ENCODE peak calls at places on chromosomes 6 and 20, in five cellular contexts. P is upper lobe of left lung, K is ovary, U is A549, Q is stomach. V is an unnamed sample.

GRCh38 chr6:111604259-111605099 is 1.2 kb downstream of the TRAF3IP2 start:
- DNase-seq in P (no peak), K (peak; percentile 65), U (no peak), Q (peak; percentile 49), V (peak; percentile 73)

GRCh38 chr20:34083137-34083536 is 28.9 kb downstream of the EIF2S2 start:
- DNase-seq in P (peak; percentile 74), K (peak; percentile 44), U (no peak), Q (peak; percentile 75), V (peak; percentile 67)

GRCh38 chr20:22773326-22773725 is 189.0 kb upstream of the FOXA2 start:
- DNase-seq in P (no peak), K (no peak), U (no peak), Q (no peak), V (no peak)

GRCh38 chr20:33338465-33339258 is 55.6 kb downstream of the BPIFB1 start:
- DNase-seq in P (no peak), K (no peak), U (no peak), Q (no peak), V (no peak)

GRCh38 chr6:14455942-14456648 is 338.5 kb downstream of the CD83 start:
- DNase-seq in P (no peak), K (no peak), U (no peak), Q (no peak), V (no peak)

GRCh38 chr6:92700411-92700810 is 718.9 kb downstream of the EPHA7 start:
- DNase-seq in P (peak; percentile 24), K (no peak), U (no peak), Q (no peak), V (no peak)

GRCh38 chr6:135128268-135128914 is 52.7 kb upstream of the MYB start:
- DNase-seq in P (no peak), K (no peak), U (no peak), Q (no peak), V (no peak)

GRCh38 chr6:26021350-26022165 is 59.0 kb downstream of the TRIM38 start:
- DNase-seq in P (peak; percentile 90), K (peak; percentile 97), U (peak; percentile 87), Q (peak; percentile 93), V (peak; percentile 86)

GRCh38 chr20:61126369-61127195 is 125.5 kb upstream of the CDH4 start:
- DNase-seq in P (no peak), K (no peak), U (no peak), Q (no peak), V (no peak)

GRCh38 chr6:3797231-3798200 is 46.0 kb upstream of the PXDC1 start:
- DNase-seq in P (no peak), K (no peak), U (peak; percentile 34), Q (no peak), V (no peak)

GRCh38 chr6:53300656-53301551 is 47.8 kb downstream of the ELOVL5 start:
- DNase-seq in P (no peak), K (no peak), U (no peak), Q (no peak), V (no peak)

GRCh38 chr20:25389858-25390537 is 637 bp downstream of the ABHD12 start:
- DNase-seq in P (peak; percentile 92), K (peak; percentile 43), U (peak; percentile 31), Q (peak; percentile 41), V (peak; percentile 13)

GRCh38 chr6:69090132-69090531 is 455.1 kb downstream of the ADGRB3 start:
- DNase-seq in P (no peak), K (no peak), U (no peak), Q (no peak), V (no peak)

DNA sequence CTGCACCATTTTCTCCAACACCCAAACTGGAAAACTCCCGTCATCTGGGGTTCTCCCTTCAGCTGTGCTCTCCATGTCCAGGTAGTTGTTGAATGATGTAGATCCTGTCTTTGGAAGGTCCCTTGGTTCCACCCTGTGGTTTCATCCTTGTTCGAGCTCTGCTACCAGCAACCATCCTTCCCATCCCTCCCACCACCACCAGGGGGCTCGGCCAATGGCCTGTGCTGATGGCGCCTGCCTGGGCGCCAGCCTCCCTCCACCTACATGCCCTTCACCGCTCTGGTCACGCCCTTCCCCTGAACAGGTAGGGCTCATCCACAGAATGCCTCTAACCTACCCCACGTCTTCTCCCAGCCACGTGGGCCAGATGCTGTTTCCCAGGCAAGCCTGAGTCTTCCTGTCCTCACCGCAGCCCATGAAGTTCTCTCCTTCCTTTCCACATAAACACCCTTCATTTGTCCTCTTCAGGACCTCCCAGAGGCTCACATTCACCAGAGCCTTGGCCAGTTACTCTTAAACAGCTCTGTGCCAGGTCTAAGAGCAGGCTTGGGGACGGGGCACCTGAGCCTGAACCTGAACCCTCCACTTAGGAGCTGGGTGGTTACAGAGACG is 75.1 kb upstream of the DUSP22 start:
- DNase-seq in P (peak; percentile 60), K (no peak), U (peak; percentile 35), Q (peak; percentile 56), V (no peak)
- TF ChIP-seq CTCF in P (peak; percentile 39), K (no peak), U (peak; percentile 14), Q (peak; percentile 48), V (no peak)

DNA sequence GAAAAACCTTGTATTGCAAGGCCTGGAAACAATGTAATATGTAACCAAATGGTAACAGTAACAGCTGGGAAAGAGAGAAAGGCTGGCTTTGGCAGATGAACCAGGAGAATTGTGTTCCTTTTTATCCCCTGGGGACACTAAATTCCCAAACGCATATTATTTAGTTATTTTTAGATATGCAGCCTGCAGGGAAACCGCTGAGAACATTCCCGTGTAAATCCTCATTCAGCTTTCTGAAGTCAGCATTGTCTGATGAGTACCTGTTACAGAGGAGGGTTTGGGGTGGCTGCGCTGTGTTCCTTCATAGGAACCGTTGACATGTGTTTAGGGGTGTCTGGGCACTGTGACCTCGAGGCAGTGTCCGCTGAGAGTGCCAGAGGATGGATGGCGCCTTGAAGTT is 101.3 kb downstream of the SMOC2 start:
- DNase-seq in P (no peak), K (no peak), U (no peak), Q (no peak), V (no peak)
- H3K4me1 ChIP-seq in P (no peaks in the 10 kb centered on the region), K (peaks cover 21% of the 10 kb centered on the region), U (no peaks in the 10 kb centered on the region), Q (no peaks in the 10 kb centered on the region), V (no peaks in the 10 kb centered on the region)

DNA sequence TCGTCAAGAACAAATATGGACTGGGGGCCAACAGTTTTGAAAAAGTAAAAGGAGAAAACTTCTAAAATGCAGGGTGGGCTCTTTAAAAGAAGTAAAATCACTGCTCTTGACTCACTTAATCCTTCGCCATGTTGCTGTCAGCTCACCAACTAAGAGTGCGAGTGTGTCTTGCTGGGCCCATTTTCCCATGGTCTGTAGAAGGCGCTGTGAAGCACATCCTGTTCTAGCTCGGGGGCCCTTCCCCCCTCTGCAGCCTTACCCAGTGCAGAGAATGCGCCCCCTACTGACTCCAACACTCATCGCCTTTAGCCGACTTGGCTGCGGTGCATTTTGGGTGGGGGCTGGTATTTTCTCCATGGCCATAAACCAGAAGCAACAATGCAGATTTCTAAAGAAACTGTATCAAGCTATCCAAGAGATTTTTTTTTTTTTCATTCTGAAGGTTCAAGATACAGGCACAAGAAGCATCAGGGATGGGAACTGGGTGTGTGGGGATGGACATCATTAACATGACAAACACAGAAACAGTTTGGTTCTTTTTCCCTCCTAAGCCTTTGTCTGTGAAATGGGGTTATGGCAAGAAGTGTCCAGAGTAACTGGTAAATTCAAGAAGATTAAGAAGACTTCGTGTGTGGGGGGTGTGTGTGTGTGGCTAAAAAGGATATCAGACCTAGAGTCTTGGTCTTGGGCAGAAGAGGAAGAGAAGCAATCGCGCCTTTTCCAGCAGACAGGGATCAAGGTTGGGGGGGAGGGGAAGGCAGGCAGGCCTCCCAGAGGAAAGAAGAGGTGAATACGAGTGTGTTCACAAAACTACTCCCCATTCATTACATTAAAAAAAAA is 1.7 kb downstream of the ADNP start:
- DNase-seq in P (no peak), K (peak; percentile 88), U (peak; percentile 83), Q (peak; percentile 91), V (peak; percentile 75)
- TF ChIP-seq EP300 in P (no peak), K (no peak), U (no peak), Q (no peak), V (peak; percentile 66)

GRCh38 chr20:62936996-62937352 is 973 bp upstream of the GID8 start:
- DNase-seq in P (no peak), K (no peak), U (peak; percentile 40), Q (no peak), V (no peak)

GRCh38 chr20:62940875-62941274 is 2.9 kb downstream of the GID8 start:
- DNase-seq in P (no peak), K (no peak), U (no peak), Q (no peak), V (no peak)

GRCh38 chr20:62937353-62938104 is 418 bp upstream of the GID8 start:
- DNase-seq in P (peak; percentile 100), K (peak; percentile 97), U (peak; percentile 83), Q (peak; percentile 97), V (peak; percentile 96)

GRCh38 chr20:62935968-62936585 is 1.9 kb upstream of the GID8 start:
- DNase-seq in P (peak; percentile 39), K (no peak), U (no peak), Q (no peak), V (no peak)

DNA sequence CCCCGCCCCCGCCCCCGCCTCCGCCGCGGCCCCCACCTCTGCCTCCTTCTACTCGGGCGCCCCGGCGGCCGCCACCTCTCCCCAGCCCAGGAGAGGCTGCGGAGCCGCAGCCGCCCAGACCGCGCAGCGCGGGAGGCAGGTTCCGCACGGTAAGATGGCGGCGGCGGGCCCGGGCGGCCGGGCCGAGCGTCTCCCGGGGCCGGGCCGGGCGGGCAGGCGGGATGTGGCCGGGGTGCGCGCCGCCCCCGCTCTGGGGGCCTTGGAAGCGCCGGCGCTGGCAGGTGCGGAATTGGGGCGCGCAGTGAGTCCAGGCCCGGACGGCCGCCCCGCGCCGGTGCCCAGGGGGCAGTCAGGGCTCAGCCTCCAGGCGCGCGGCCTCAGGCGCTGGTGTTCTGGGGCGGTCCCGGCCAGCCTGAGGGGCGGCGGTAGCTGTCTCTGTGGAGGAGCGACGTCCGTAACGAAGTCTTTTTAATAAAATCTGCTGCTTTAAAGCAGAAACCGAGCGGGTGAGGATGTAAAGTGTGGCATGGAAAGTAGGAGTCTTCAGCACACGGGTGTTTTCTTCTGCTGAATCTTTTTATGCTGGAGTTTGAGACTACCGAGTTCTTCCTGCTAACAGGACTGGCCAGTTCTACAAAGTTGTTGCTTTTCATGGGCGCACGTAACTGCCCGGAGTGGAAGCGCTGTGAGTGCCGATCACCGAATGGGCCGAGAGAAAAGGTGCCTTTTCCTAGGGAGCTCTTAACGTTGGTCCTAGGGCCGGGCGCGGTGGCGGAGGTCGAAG is at the start of gene GID8:
- DNase-seq in P (peak; percentile 85), K (peak; percentile 54), U (peak; percentile 38), Q (peak; percentile 60), V (no peak)
- TF ChIP-seq CTCF in P (no peak), K (no peak), U (peak; percentile 8), Q (no peak), V (no peak)

GRCh38 chr20:57391439-57392129 is 388 bp downstream of the RBM38 start:
- DNase-seq in P (peak; percentile 90), K (peak; percentile 51), U (no peak), Q (peak; percentile 31), V (no peak)

GRCh38 chr20:57392130-57392445 is 892 bp downstream of the RBM38 start:
- DNase-seq in P (no peak), K (peak; percentile 29), U (peak; percentile 31), Q (no peak), V (no peak)

GRCh38 chr20:57389695-57390603 is 1.2 kb upstream of the RBM38 start:
- DNase-seq in P (peak; percentile 82), K (peak; percentile 70), U (no peak), Q (no peak), V (no peak)

GRCh38 chr20:57388953-57389694 is 2.1 kb upstream of the RBM38 start:
- DNase-seq in P (peak; percentile 97), K (peak; percentile 80), U (no peak), Q (peak; percentile 90), V (peak; percentile 51)

GRCh38 chr20:57390604-57391438 is at the start of gene RBM38:
- DNase-seq in P (peak; percentile 95), K (peak; percentile 74), U (peak; percentile 66), Q (peak; percentile 74), V (no peak)
- H3K4me1 ChIP-seq in P (peaks cover 67% of the 10 kb centered on the region), K (peaks cover 23% of the 10 kb centered on the region), U (peaks cover 9% of the 10 kb centered on the region), Q (peaks cover 63% of the 10 kb centered on the region), V (peaks cover 52% of the 10 kb centered on the region)

GRCh38 chr6:7479801-7480266 is 61.6 kb upstream of the DSP start:
- DNase-seq in P (no peak), K (no peak), U (peak; percentile 51), Q (peak; percentile 50), V (no peak)
- TF ChIP-seq EP300 in P (no peak), K (no peak), U (no peak), Q (no peak), V (no peak)

V was measured in tibial nerve.